ENCODE peak calls at places on chromosomes 4 and X, in eight cellular contexts. Q, L, Y, C, M, J, D and S are unnamed samples. For H3K27me3, the result is how much of the 10 kb centered on the place peaks cover.

GRCh38 chrX:115898382-115899001 is 272.1 kb upstream of the AGTR2 start:
- DNase-seq in D (no peak), Y (no peak), J (peak), L (peak), C (peak), Q (peak), M (peak), S (peak)

GRCh38 chr4:124061413-124061812 is 651.1 kb downstream of the ANKRD50 start:
- DNase-seq in Q (no peak), J (no peak), D (no peak), Y (no peak), M (no peak), C (peak), L (peak), S (no peak)

GRCh38 chr4:96736352-96736889 is 896.5 kb downstream of the PDHA2 start:
- DNase-seq in C (no peak), L (peak), Q (no peak), D (no peak), M (no peak), Y (no peak), J (peak), S (no peak)

GRCh38 chrX:7139202-7140081 is 8.1 kb upstream of the STS start:
- DNase-seq in Q (no peak), C (peak), J (no peak), Y (no peak), L (no peak), D (no peak), M (no peak), S (no peak)

GRCh38 chr4:5267418-5267817 is 216.1 kb downstream of the STK32B start:
- DNase-seq in M (no peak), Q (no peak), C (peak), J (no peak), L (no peak), D (no peak), Y (no peak), S (no peak)

GRCh38 chr4:109067509-109068205 is 234.8 kb downstream of the COL25A1 start:
- DNase-seq in Y (no peak), J (no peak), L (no peak), D (peak), M (peak), C (peak), Q (no peak), S (no peak)

GRCh38 chrX:6377365-6377764 is 148.7 kb upstream of the NLGN4X start:
- DNase-seq in Q (no peak), M (no peak), C (no peak), D (no peak), L (no peak), J (no peak), Y (no peak), S (no peak)

GRCh38 chr4:101790521-101791188 is at the start of gene BANK1:
- DNase-seq in Q (peak), C (peak), D (no peak), L (peak), M (peak), J (peak), Y (peak), S (no peak)

GRCh38 chr4:177441061-177441802 is 1.0 kb downstream of the AGA start:
- DNase-seq in C (peak), J (no peak), Q (no peak), Y (no peak), M (no peak), D (no peak), L (peak), S (no peak)

GRCh38 chr4:17788956-17789355 is 7.5 kb upstream of the FAM184B start:
- DNase-seq in L (peak), D (no peak), J (no peak), M (no peak), C (peak), Y (no peak), Q (no peak), S (no peak)

GRCh38 chr4:26141916-26142638 is 178.7 kb upstream of the RBPJ start:
- DNase-seq in Q (no peak), J (no peak), M (peak), D (peak), C (peak), Y (peak), L (no peak), S (no peak)

GRCh38 chr4:165512464-165512863 is 133.7 kb downstream of the CPE start:
- DNase-seq in L (no peak), C (no peak), M (no peak), J (no peak), Y (no peak), D (no peak), Q (no peak), S (no peak)

GRCh38 chr4:148445071-148445902 is 3.1 kb upstream of the NR3C2 start:
- DNase-seq in Q (peak), J (no peak), C (no peak), D (peak), L (no peak), M (peak), Y (peak), S (peak)
- H3K27me3 ChIP-seq in Q (under half), J (under half), C (under half), D (under half), L (under half), M (under half), Y (under half), S (under half)

GRCh38 chr4:114588305-114588704 is 10.3 kb upstream of the UGT8 start:
- DNase-seq in J (no peak), M (no peak), L (no peak), D (no peak), C (no peak), Q (no peak), Y (no peak), S (no peak)

GRCh38 chr4:114582625-114583024 is 16.0 kb upstream of the UGT8 start:
- DNase-seq in Q (no peak), L (no peak), M (no peak), C (no peak), D (no peak), Y (no peak), J (no peak), S (no peak)
- TF ChIP-seq CTCF in Q (no peak), L (no peak), M (no peak), C (no peak), D (no peak), Y (no peak), J (peak), S (no peak)

DNA sequence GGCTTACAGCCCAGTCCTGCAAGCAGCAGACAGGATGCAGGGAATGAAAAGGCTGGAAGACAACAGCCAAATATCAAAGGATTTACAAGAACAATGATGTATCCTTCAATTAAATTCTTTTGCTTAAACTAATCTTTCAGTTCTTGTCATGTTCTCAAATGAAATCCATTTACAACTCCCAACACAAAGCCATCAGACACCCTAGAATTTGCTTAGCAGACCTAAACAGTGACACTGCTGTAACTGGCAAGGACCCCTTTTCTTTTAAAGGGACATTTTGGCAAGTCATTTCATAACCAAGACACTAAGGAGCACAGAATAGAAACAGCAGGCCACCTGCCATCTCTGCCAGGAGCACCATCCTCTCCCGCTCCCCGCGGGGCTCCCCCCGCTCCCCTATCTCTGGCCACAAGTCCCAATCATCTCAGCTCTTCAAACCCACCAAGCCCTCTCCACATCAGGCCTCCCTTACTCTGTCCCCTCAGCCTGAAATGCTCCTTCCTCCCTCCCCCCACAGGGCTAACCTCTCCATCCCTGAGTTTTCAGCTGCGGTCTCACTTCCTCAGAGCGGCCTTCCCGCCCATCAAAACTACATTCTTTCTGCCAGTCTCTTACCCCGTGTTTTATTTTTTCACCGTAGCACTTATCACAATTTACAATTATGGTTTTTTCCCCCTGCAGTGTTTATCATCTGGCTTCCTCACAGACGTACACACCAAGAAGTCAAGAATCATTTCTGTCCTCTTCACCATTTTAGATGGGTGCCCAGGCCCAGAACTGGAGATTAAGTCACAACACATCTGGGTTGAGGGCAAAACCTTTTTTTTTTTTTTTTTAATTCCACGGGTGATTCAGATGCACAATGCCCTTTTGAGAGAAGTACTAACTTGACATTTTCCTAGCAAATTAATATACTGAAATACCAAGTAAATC is 45.8 kb downstream of the TSPAN5 start:
- DNase-seq in Q (no peak), C (no peak), Y (no peak), J (no peak), L (no peak), M (no peak), D (no peak), S (no peak)
- H3K27ac ChIP-seq in Q (no peak), C (no peak), Y (no peak), J (no peak), L (no peak), M (no peak), D (no peak), S (no peak)

GRCh38 chr4:184000457-184001395 is 95.6 kb downstream of the STOX2 start:
- DNase-seq in Y (no peak), M (no peak), C (no peak), J (no peak), L (no peak), D (no peak), Q (no peak), S (no peak)

GRCh38 chr4:183999435-183999834 is 94.3 kb downstream of the STOX2 start:
- DNase-seq in C (no peak), M (no peak), J (no peak), Y (no peak), D (no peak), L (no peak), Q (no peak), S (no peak)

GRCh38 chr4:184007891-184008290 is 102.8 kb downstream of the STOX2 start:
- DNase-seq in C (peak), J (no peak), L (peak), Y (no peak), M (no peak), D (no peak), Q (no peak), S (no peak)

GRCh38 chr4:184003433-184003832 is 98.3 kb downstream of the STOX2 start:
- DNase-seq in J (no peak), Q (no peak), L (no peak), C (no peak), M (no peak), Y (no peak), D (no peak), S (no peak)
- H3K27me3 ChIP-seq in J (under half), Q (under half), L (under half), C (under half), M (under half), Y (under half), D (under half), S (under half)

DNA sequence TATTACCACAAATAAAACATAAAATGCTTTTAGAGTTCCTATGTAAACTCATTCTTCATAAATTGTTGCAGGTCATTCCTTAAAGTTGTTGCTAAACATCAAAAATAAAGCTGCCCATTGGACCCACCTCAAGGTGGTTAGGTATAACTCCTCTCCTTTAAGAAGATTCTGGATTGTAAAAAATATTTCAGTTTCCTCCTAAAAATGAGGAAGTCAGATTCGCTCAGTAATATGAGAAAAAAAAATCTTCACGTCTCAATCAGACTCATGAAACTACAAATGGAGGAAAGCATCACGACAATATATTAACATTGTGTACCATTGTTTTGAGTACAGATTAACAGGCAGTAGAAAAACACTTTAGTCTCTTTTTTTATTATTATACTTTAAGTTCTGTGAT is 105.9 kb downstream of the DDX60 start:
- DNase-seq in J (no peak), L (no peak), C (no peak), D (no peak), M (no peak), Y (no peak), Q (no peak), S (no peak)
- TF ChIP-seq CTCF in J (no peak), L (no peak), C (no peak), D (no peak), M (no peak), Y (no peak), Q (no peak), S (no peak)

GRCh38 chr4:151114986-151115385 is 15.6 kb downstream of the RPS3A start:
- DNase-seq in Y (no peak), J (no peak), D (no peak), L (no peak), C (peak), Q (no peak), M (no peak), S (no peak)

GRCh38 chr4:151114338-151114737 is 14.9 kb downstream of the RPS3A start:
- DNase-seq in M (no peak), D (no peak), L (no peak), Q (no peak), Y (no peak), J (no peak), C (no peak), S (no peak)

GRCh38 chr4:151117371-151117962 is 18.0 kb downstream of the RPS3A start:
- DNase-seq in M (peak), C (peak), D (peak), Y (peak), L (peak), Q (peak), J (peak), S (peak)
- H3K27ac ChIP-seq in M (no peak), C (no peak), D (no peak), Y (peak), L (no peak), Q (no peak), J (no peak), S (no peak)

GRCh38 chrX:153609917-153610833 is 11.2 kb upstream of the CCNQ start:
- DNase-seq in L (peak), D (peak), Y (peak), J (peak), Q (peak), C (peak), M (peak), S (peak)

GRCh38 chrX:153603131-153603656 is 4.3 kb upstream of the CCNQ start:
- DNase-seq in D (no peak), L (no peak), C (no peak), Q (no peak), M (no peak), J (no peak), Y (no peak), S (no peak)

GRCh38 chrX:153608376-153608775 is 9.4 kb upstream of the CCNQ start:
- DNase-seq in Y (no peak), D (no peak), C (no peak), J (no peak), M (no peak), Q (no peak), L (no peak), S (no peak)

GRCh38 chrX:153608821-153609220 is 9.9 kb upstream of the CCNQ start:
- DNase-seq in M (no peak), C (peak), Q (no peak), J (no peak), Y (no peak), D (no peak), L (no peak), S (no peak)

GRCh38 chrX:153606503-153606902 is 7.6 kb upstream of the CCNQ start:
- DNase-seq in D (no peak), C (no peak), Y (no peak), M (no peak), Q (no peak), L (no peak), J (no peak), S (no peak)
- H3K27me3 ChIP-seq in D (under half), C (under half), Y (under half), M (under half), Q (under half), L (under half), J (under half), S (under half)